ENCODE peak calls at places on chromosomes 3 and 15, in seven cellular contexts. Z, D, P, O, N, B and S are unnamed samples.

GRCh38 chr3:123641505-123641904 is 56.7 kb upstream of the HACD2 start:
- DNase-seq in Z (no peak), D (no peak), P (no peak), O (no peak), N (no peak), B (no peak), S (no peak)

GRCh38 chr3:196219194-196219969 is 3.0 kb downstream of the SLC51A start:
- DNase-seq in Z (no peak), D (peak), P (peak), O (no peak), N (no peak), B (peak), S (no peak)

GRCh38 chr15:95405447-95405846 is 925.1 kb upstream of the NR2F2 start:
- DNase-seq in Z (no peak), D (no peak), P (no peak), O (no peak), N (no peak), B (no peak), S (no peak)

GRCh38 chr3:16309558-16309957 is 44.5 kb downstream of the OXNAD1 start:
- DNase-seq in Z (no peak), D (no peak), P (no peak), O (no peak), N (no peak), B (no peak), S (no peak)

GRCh38 chr3:23552506-23552905 is 253.2 kb upstream of the UBE2E1 start:
- DNase-seq in Z (no peak), D (no peak), P (no peak), O (no peak), N (no peak), B (no peak), S (no peak)

GRCh38 chr3:67296039-67296892 is 298.2 kb downstream of the KBTBD8 start:
- DNase-seq in Z (no peak), D (peak), P (no peak), O (no peak), N (no peak), B (no peak), S (no peak)

GRCh38 chr3:52393131-52393807 is 51.6 kb downstream of the SEMA3G start:
- DNase-seq in Z (no peak), D (no peak), P (no peak), O (no peak), N (no peak), B (no peak), S (no peak)

GRCh38 chr3:141798455-141798854 is 35.2 kb downstream of the GRK7 start:
- DNase-seq in Z (no peak), D (no peak), P (peak), O (no peak), N (no peak), B (no peak), S (no peak)

GRCh38 chr15:79322945-79323344 is 12.0 kb downstream of the TMED3 start:
- DNase-seq in Z (no peak), D (no peak), P (no peak), O (no peak), N (no peak), B (no peak), S (no peak)

GRCh38 chr3:88150371-88150770 is 612 bp downstream of the C3orf38 start:
- DNase-seq in Z (no peak), D (no peak), P (no peak), O (no peak), N (no peak), B (no peak), S (no peak)

GRCh38 chr3:195508185-195508584 is 34.9 kb downstream of the PPP1R2 start:
- DNase-seq in Z (no peak), D (no peak), P (no peak), O (no peak), N (no peak), B (no peak), S (no peak)

GRCh38 chr15:89430530-89431341 is 65.6 kb downstream of the RHCG start:
- DNase-seq in Z (peak), D (peak), P (peak), O (peak), N (peak), B (peak), S (peak)

GRCh38 chr3:15794842-15795562 is 2.8 kb downstream of the ANKRD28 start:
- DNase-seq in Z (no peak), D (no peak), P (no peak), O (no peak), N (no peak), B (no peak), S (no peak)

GRCh38 chr3:78838362-78838761 is 929.4 kb downstream of the ROBO1 start:
- DNase-seq in Z (no peak), D (no peak), P (no peak), O (no peak), N (no peak), B (no peak), S (no peak)

GRCh38 chr3:66405701-66406091 is 95.1 kb downstream of the LRIG1 start:
- DNase-seq in Z (peak), D (no peak), P (no peak), O (no peak), N (no peak), B (no peak), S (no peak)

GRCh38 chr3:47007001-47007400 is 27.5 kb downstream of the NBEAL2 start:
- DNase-seq in Z (no peak), D (peak), P (no peak), O (no peak), N (no peak), B (no peak), S (no peak)

GRCh38 chr15:100788080-100788730 is 91.4 kb upstream of the ALDH1A3 start:
- DNase-seq in Z (no peak), D (no peak), P (no peak), O (no peak), N (no peak), B (no peak), S (no peak)

GRCh38 chr3:195087321-195087720 is 183.6 kb downstream of the XXYLT1 start:
- DNase-seq in Z (no peak), D (peak), P (peak), O (no peak), N (no peak), B (no peak), S (no peak)

GRCh38 chr3:38577089-38578080 is 72.1 kb downstream of the SCN5A start:
- DNase-seq in Z (no peak), D (peak), P (no peak), O (peak), N (no peak), B (no peak), S (no peak)

GRCh38 chr3:71433631-71434030 is 149.9 kb downstream of the FOXP1 start:
- DNase-seq in Z (no peak), D (no peak), P (no peak), O (no peak), N (no peak), B (no peak), S (no peak)

GRCh38 chr3:151002582-151002981 is 30.1 kb upstream of the CLRN1 start:
- DNase-seq in Z (no peak), D (no peak), P (no peak), O (no peak), N (no peak), B (no peak), S (no peak)

GRCh38 chr3:15512173-15512572 is 9.3 kb downstream of the COLQ start:
- DNase-seq in Z (peak), D (no peak), P (peak), O (peak), N (no peak), B (no peak), S (no peak)